ENCODE peak calls at places on chromosome 18, in four cellular contexts. One of them, this sample, is unnamed.

GRCh38 chr18:45997689-45998088 is 30.6 kb upstream of the EPG5 start:
- DNase-seq in A549: no peak
- DNase-seq in IMR-90: no peak
- DNase-seq in HepG2: no peak
- DNase-seq in this sample: no peak

GRCh38 chr18:41396211-41396610 is 558.8 kb upstream of the PIK3C3 start:
- DNase-seq in A549: no peak
- DNase-seq in IMR-90: no peak
- DNase-seq in HepG2: no peak
- DNase-seq in this sample: no peak

GRCh38 chr18:13003466-13003896 is 12.3 kb downstream of the CEP192 start:
- DNase-seq in A549: peak; percentile 44
- DNase-seq in IMR-90: peak; percentile 80
- DNase-seq in HepG2: peak; percentile 47
- DNase-seq in this sample: peak; percentile 75

GRCh38 chr18:56402872-56403516 is 235.4 kb downstream of the TXNL1 start:
- DNase-seq in A549: peak; percentile 1
- DNase-seq in IMR-90: peak; percentile 90
- DNase-seq in HepG2: no peak
- DNase-seq in this sample: no peak

GRCh38 chr18:36427831-36428230 is 130.3 kb downstream of the FHOD3 start:
- DNase-seq in A549: no peak
- DNase-seq in IMR-90: no peak
- DNase-seq in HepG2: no peak
- DNase-seq in this sample: no peak

GRCh38 chr18:75538727-75539126 is 111.2 kb upstream of the SMIM21 start:
- DNase-seq in A549: no peak
- DNase-seq in IMR-90: peak; percentile 76
- DNase-seq in HepG2: no peak
- DNase-seq in this sample: no peak

GRCh38 chr18:33495278-33495677 is 54.8 kb upstream of the CCDC178 start:
- DNase-seq in A549: no peak
- DNase-seq in IMR-90: peak; percentile 13
- DNase-seq in HepG2: peak; percentile 24
- DNase-seq in this sample: peak; percentile 37

GRCh38 chr18:48833701-48834394 is 116.9 kb downstream of the SMAD7 start:
- DNase-seq in A549: no peak
- DNase-seq in IMR-90: peak; percentile 23
- DNase-seq in HepG2: no peak
- DNase-seq in this sample: peak; percentile 7

GRCh38 chr18:31555971-31556747 is 35.5 kb upstream of the TTR start:
- DNase-seq in A549: peak; percentile 25
- DNase-seq in IMR-90: peak; percentile 70
- DNase-seq in HepG2: peak; percentile 58
- DNase-seq in this sample: peak; percentile 24

GRCh38 chr18:45619062-45619825 is 4.0 kb downstream of the SLC14A2 start:
- DNase-seq in A549: no peak
- DNase-seq in IMR-90: no peak
- DNase-seq in HepG2: no peak
- DNase-seq in this sample: no peak

GRCh38 chr18:49072940-49073339 is 122.2 kb upstream of the SMAD7 start:
- DNase-seq in A549: no peak
- DNase-seq in IMR-90: peak; percentile 38
- DNase-seq in HepG2: no peak
- DNase-seq in this sample: no peak

GRCh38 chr18:6409933-6410332 is 4.8 kb downstream of the L3MBTL4 start:
- DNase-seq in A549: no peak
- DNase-seq in IMR-90: no peak
- DNase-seq in HepG2: no peak
- DNase-seq in this sample: no peak

GRCh38 chr18:21855432-21855831 is 114.8 kb downstream of the MIB1 start:
- DNase-seq in A549: no peak
- DNase-seq in IMR-90: no peak
- DNase-seq in HepG2: no peak
- DNase-seq in this sample: no peak

GRCh38 chr18:35051978-35052377 is 10.8 kb downstream of the MAPRE2 start:
- DNase-seq in A549: no peak
- DNase-seq in IMR-90: no peak
- DNase-seq in HepG2: no peak
- DNase-seq in this sample: no peak

GRCh38 chr18:13424377-13424776 is 205.8 kb downstream of the LDLRAD4 start:
- DNase-seq in A549: no peak
- DNase-seq in IMR-90: no peak
- DNase-seq in HepG2: no peak
- DNase-seq in this sample: no peak

GRCh38 chr18:6441201-6441600 is 26.5 kb upstream of the L3MBTL4 start:
- DNase-seq in A549: no peak
- DNase-seq in IMR-90: no peak
- DNase-seq in HepG2: no peak
- DNase-seq in this sample: no peak

GRCh38 chr18:76351961-76352581 is 143.0 kb downstream of the ZNF516 start:
- DNase-seq in A549: peak; percentile 15
- DNase-seq in IMR-90: peak; percentile 92
- DNase-seq in HepG2: peak; percentile 80
- DNase-seq in this sample: no peak

GRCh38 chr18:9000736-9001135 is 101.8 kb upstream of the NDUFV2 start:
- DNase-seq in A549: no peak
- DNase-seq in IMR-90: peak; percentile 64
- DNase-seq in HepG2: no peak
- DNase-seq in this sample: no peak

GRCh38 chr18:58299135-58299473 is 255.1 kb downstream of the NEDD4L start:
- DNase-seq in A549: no peak
- DNase-seq in IMR-90: no peak
- DNase-seq in HepG2: no peak
- DNase-seq in this sample: no peak

GRCh38 chr18:63224574-63224973 is 95.0 kb downstream of the BCL2 start:
- DNase-seq in A549: no peak
- DNase-seq in IMR-90: no peak
- DNase-seq in HepG2: no peak
- DNase-seq in this sample: no peak

GRCh38 chr18:43422483-43422882 is 145.2 kb upstream of the SYT4 start:
- DNase-seq in A549: no peak
- DNase-seq in IMR-90: no peak
- DNase-seq in HepG2: no peak
- DNase-seq in this sample: peak; percentile 21

GRCh38 chr18:3498705-3499451 is 48.9 kb downstream of the TGIF1 start:
- DNase-seq in A549: peak; percentile 18
- DNase-seq in IMR-90: peak; percentile 39
- DNase-seq in HepG2: no peak
- DNase-seq in this sample: peak; percentile 78

GRCh38 chr18:38575648-38576047 is 1010.0 kb upstream of the CELF4 start:
- DNase-seq in A549: no peak
- DNase-seq in IMR-90: no peak
- DNase-seq in HepG2: no peak
- DNase-seq in this sample: no peak

GRCh38 chr18:68865503-68865902 is 67.6 kb downstream of the CCDC102B start:
- DNase-seq in A549: no peak
- DNase-seq in IMR-90: no peak
- DNase-seq in HepG2: no peak
- DNase-seq in this sample: no peak

GRCh38 chr18:47795448-47795843 is 135.0 kb downstream of the SMAD2 start:
- DNase-seq in A549: no peak
- DNase-seq in IMR-90: no peak
- DNase-seq in HepG2: no peak
- DNase-seq in this sample: no peak
- TF ChIP-seq USF2 in A549: no peak
- TF ChIP-seq USF2 in IMR-90: no peak
- TF ChIP-seq USF2 in HepG2: no peak
- TF ChIP-seq USF2 in this sample: no peak

GRCh38 chr18:10032331-10032979 is 118.6 kb downstream of the VAPA start:
- DNase-seq in A549: no peak
- DNase-seq in IMR-90: no peak
- DNase-seq in HepG2: no peak
- DNase-seq in this sample: peak; percentile 71
- TF ChIP-seq USF2 in A549: no peak
- TF ChIP-seq USF2 in IMR-90: no peak
- TF ChIP-seq USF2 in HepG2: no peak
- TF ChIP-seq USF2 in this sample: no peak

GRCh38 chr18:61891271-61891670 is 1.5 kb downstream of the RNF152 start:
- DNase-seq in A549: no peak
- DNase-seq in IMR-90: no peak
- DNase-seq in HepG2: no peak
- DNase-seq in this sample: no peak
- TF ChIP-seq USF2 in A549: no peak
- TF ChIP-seq USF2 in IMR-90: no peak
- TF ChIP-seq USF2 in HepG2: no peak
- TF ChIP-seq USF2 in this sample: no peak

GRCh38 chr18:80034852-80035406 is 695 bp downstream of the RBFA start:
- DNase-seq in A549: no peak
- DNase-seq in IMR-90: no peak
- DNase-seq in HepG2: no peak
- DNase-seq in this sample: no peak
- TF ChIP-seq USF2 in A549: no peak
- TF ChIP-seq USF2 in IMR-90: no peak
- TF ChIP-seq USF2 in HepG2: no peak
- TF ChIP-seq USF2 in this sample: no peak

DNA sequence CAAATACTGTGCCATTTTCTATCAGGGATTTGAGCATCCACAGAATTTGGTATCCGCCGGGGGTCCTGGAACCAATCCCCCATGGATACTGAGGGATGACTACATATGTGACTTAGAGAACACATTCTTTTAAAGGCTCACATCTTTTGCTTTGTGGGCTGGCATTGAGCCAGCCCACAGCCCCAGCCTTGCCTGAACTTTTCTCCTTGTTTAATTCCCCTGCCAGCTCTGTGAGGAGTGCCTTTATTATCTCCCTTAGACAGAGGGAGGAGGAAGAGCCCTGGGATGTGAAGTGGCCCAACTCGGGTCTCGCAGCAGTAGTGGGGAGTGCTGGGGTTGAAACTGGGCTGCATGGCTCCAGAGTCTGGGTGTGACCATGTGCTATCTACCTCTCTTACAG is 7.6 kb downstream of the TTC39C start:
- DNase-seq in A549: no peak
- DNase-seq in IMR-90: peak; percentile 55
- DNase-seq in HepG2: no peak
- DNase-seq in this sample: no peak
- TF ChIP-seq USF2 in A549: no peak
- TF ChIP-seq USF2 in IMR-90: no peak
- TF ChIP-seq USF2 in HepG2: no peak
- TF ChIP-seq USF2 in this sample: no peak

DNA sequence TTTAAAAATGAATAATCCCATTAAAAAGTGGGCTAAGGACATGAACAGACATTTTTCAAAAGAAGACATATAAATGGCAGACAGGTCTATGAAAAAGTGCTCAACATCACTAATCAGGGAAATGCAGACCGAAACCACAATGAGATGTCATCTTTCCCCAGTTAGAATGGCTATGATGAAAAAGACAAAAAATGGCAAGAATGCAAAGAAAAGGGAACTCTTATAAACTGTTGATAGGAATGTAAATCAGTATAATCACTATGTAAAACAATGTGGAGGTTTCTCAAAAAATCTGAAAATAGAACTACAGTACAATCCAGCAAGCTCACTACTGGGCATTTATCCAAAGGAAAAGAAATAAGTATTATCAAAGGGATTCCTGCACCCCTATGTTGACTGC is 169.2 kb downstream of the METTL4 start:
- DNase-seq in A549: no peak
- DNase-seq in IMR-90: peak; percentile 58
- DNase-seq in HepG2: no peak
- DNase-seq in this sample: no peak
- TF ChIP-seq USF2 in A549: no peak
- TF ChIP-seq USF2 in IMR-90: no peak
- TF ChIP-seq USF2 in HepG2: no peak
- TF ChIP-seq USF2 in this sample: no peak

GRCh38 chr18:59395226-59396175 is 36.4 kb upstream of the LMAN1 start:
- DNase-seq in A549: no peak
- DNase-seq in IMR-90: no peak
- DNase-seq in HepG2: no peak
- DNase-seq in this sample: no peak
- TF ChIP-seq USF2 in A549: no peak
- TF ChIP-seq USF2 in IMR-90: no peak
- TF ChIP-seq USF2 in HepG2: no peak
- TF ChIP-seq USF2 in this sample: no peak

GRCh38 chr18:54946149-54946581 is 13.1 kb downstream of the CCDC68 start:
- DNase-seq in A549: no peak
- DNase-seq in IMR-90: peak; percentile 33
- DNase-seq in HepG2: peak; percentile 93
- DNase-seq in this sample: no peak
- TF ChIP-seq USF2 in A549: no peak
- TF ChIP-seq USF2 in IMR-90: no peak
- TF ChIP-seq USF2 in HepG2: no peak
- TF ChIP-seq USF2 in this sample: no peak

DNA sequence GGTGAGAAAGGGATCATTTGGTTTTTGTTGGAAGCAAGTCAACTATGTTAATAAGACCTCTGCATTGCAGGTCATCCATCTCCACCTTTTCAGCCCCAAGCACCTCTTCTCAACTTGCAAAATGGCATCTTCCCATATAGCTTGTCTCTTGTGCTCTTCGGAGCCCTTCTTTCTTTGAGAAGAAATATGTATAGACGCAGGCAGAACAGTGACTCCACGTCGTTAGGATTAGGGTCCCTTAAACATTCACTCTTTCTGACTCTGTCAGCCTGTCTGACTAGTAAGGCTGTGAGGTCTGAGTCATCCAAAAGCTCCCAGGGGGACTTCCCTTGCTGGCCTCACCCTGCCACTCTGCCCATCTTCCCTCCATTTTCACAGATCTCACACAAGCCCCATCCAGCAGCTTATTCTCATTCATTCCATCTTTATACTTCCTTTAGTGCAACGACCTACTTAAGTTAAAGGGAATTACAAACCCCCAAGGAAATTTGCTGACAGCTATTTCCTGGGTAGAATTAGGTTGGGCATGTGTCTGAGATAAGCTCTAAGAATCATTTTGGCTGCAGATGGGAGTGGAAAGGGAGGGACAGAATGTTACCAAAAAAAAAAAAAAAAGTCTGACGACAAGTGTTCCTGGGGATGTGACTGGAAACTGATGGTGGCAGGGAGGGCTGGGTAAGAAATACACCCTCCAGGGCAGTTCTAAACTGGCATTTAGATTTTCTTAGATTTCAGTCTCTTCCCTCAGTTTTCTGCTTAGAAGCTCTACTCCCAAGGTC is 37.7 kb upstream of the MEX3C start:
- DNase-seq in A549: peak; percentile 55
- DNase-seq in IMR-90: no peak
- DNase-seq in HepG2: no peak
- DNase-seq in this sample: no peak
- TF ChIP-seq USF2 in A549: no peak
- TF ChIP-seq USF2 in IMR-90: no peak
- TF ChIP-seq USF2 in HepG2: no peak
- TF ChIP-seq USF2 in this sample: no peak

GRCh38 chr18:50218432-50219197 is 23.7 kb upstream of the MYO5B start:
- DNase-seq in A549: no peak
- DNase-seq in IMR-90: peak; percentile 14
- DNase-seq in HepG2: peak; percentile 45
- DNase-seq in this sample: peak; percentile 32
- TF ChIP-seq USF2 in A549: no peak
- TF ChIP-seq USF2 in IMR-90: no peak
- TF ChIP-seq USF2 in HepG2: no peak
- TF ChIP-seq USF2 in this sample: no peak